ENCODE peak calls at places on chromosomes 7 and 10, in five cellular contexts. One of them, this sample, is unnamed.

GRCh38 chr7:151448261-151449252 is 8.6 kb upstream of the CRYGN start:
- DNase-seq in neuronal stem cell: peak; percentile 68
- DNase-seq in mesenchymal stem cell: peak; percentile 71
- DNase-seq in IMR-90: peak; percentile 41
- DNase-seq in mesendoderm: peak; percentile 66
- DNase-seq in this sample: peak; percentile 68

GRCh38 chr7:116779222-116779621 is 83.2 kb upstream of the CAPZA2 start:
- DNase-seq in IMR-90: no peak
- DNase-seq in mesenchymal stem cell: no peak
- DNase-seq in mesendoderm: no peak
- DNase-seq in neuronal stem cell: no peak
- DNase-seq in this sample: no peak

GRCh38 chr10:29635711-29636144 is 957 bp upstream of the SVIL start:
- DNase-seq in mesendoderm: peak; percentile 84
- DNase-seq in IMR-90: peak; percentile 18
- DNase-seq in neuronal stem cell: no peak
- DNase-seq in mesenchymal stem cell: peak; percentile 85
- DNase-seq in this sample: no peak

GRCh38 chr10:8596929-8597472 is 542.5 kb downstream of the GATA3 start:
- DNase-seq in mesenchymal stem cell: no peak
- DNase-seq in mesendoderm: peak; percentile 4
- DNase-seq in neuronal stem cell: no peak
- DNase-seq in IMR-90: no peak
- DNase-seq in this sample: no peak

GRCh38 chr10:14569274-14570060 is 205.2 kb downstream of the FAM107B start:
- DNase-seq in mesenchymal stem cell: no peak
- DNase-seq in neuronal stem cell: no peak
- DNase-seq in mesendoderm: no peak
- DNase-seq in IMR-90: no peak
- DNase-seq in this sample: no peak

GRCh38 chr7:134481167-134481566 is 22.3 kb upstream of the AKR1B1 start:
- DNase-seq in mesendoderm: no peak
- DNase-seq in neuronal stem cell: no peak
- DNase-seq in IMR-90: no peak
- DNase-seq in mesenchymal stem cell: no peak
- DNase-seq in this sample: no peak

GRCh38 chr7:151385626-151386300 is 24.1 kb downstream of the WDR86 start:
- DNase-seq in mesendoderm: no peak
- DNase-seq in IMR-90: no peak
- DNase-seq in neuronal stem cell: no peak
- DNase-seq in mesenchymal stem cell: no peak
- DNase-seq in this sample: no peak

GRCh38 chr10:5976689-5977470 is 463 bp downstream of the IL15RA start:
- DNase-seq in mesenchymal stem cell: peak; percentile 65
- DNase-seq in IMR-90: peak; percentile 47
- DNase-seq in mesendoderm: peak; percentile 46
- DNase-seq in neuronal stem cell: no peak
- DNase-seq in this sample: peak; percentile 43

GRCh38 chr10:12019343-12019971 is 23.2 kb downstream of the UPF2 start:
- DNase-seq in neuronal stem cell: no peak
- DNase-seq in mesenchymal stem cell: peak; percentile 15
- DNase-seq in mesendoderm: no peak
- DNase-seq in IMR-90: peak; percentile 10
- DNase-seq in this sample: no peak

GRCh38 chr10:5595591-5596590 is 70.5 kb downstream of the ASB13 start:
- DNase-seq in mesenchymal stem cell: peak; percentile 83
- DNase-seq in IMR-90: peak; percentile 93
- DNase-seq in neuronal stem cell: no peak
- DNase-seq in mesendoderm: peak; percentile 62
- DNase-seq in this sample: peak; percentile 92

GRCh38 chr7:90560730-90561129 is 35.4 kb upstream of the CDK14 start:
- DNase-seq in mesendoderm: no peak
- DNase-seq in neuronal stem cell: no peak
- DNase-seq in IMR-90: no peak
- DNase-seq in mesenchymal stem cell: no peak
- DNase-seq in this sample: no peak

GRCh38 chr7:2260820-2261219 is 18.8 kb downstream of the NUDT1 start:
- DNase-seq in neuronal stem cell: no peak
- DNase-seq in mesendoderm: no peak
- DNase-seq in IMR-90: peak; percentile 25
- DNase-seq in mesenchymal stem cell: peak; percentile 18
- DNase-seq in this sample: no peak

GRCh38 chr10:102102421-102102820 is 17.7 kb downstream of the LDB1 start:
- DNase-seq in mesendoderm: no peak
- DNase-seq in mesenchymal stem cell: no peak
- DNase-seq in IMR-90: no peak
- DNase-seq in neuronal stem cell: no peak
- DNase-seq in this sample: no peak

GRCh38 chr7:127582361-127582760 is 3.0 kb downstream of the GCC1 start:
- DNase-seq in mesenchymal stem cell: no peak
- DNase-seq in neuronal stem cell: no peak
- DNase-seq in IMR-90: no peak
- DNase-seq in mesendoderm: no peak
- DNase-seq in this sample: no peak

DNA sequence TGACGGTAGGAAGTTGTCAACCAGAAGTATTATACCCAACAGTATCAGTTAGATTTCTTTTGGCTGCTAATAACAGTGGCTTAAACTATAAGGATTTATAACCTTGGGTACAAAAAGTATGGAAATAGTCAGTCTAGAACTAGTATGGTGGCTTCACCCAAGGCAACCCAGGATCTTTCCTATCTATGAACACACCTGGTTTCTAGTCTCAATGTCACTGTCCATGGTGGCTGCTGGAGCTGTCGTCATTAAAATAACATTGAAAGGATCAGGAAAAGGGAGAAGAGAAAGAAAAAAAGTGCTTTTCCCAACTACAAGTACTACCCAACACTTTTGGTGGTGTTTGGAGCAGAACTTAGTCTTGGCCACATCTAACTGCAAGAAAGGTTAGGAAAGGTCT is 27.7 kb downstream of the PHTF2 start:
- DNase-seq in mesendoderm: no peak
- DNase-seq in neuronal stem cell: no peak
- DNase-seq in mesenchymal stem cell: no peak
- DNase-seq in IMR-90: no peak
- DNase-seq in this sample: no peak
- H3K4me3 ChIP-seq in mesendoderm: no peak overlapping the region
- H3K4me3 ChIP-seq in neuronal stem cell: no peak overlapping the region
- H3K4me3 ChIP-seq in mesenchymal stem cell: no peak overlapping the region
- H3K4me3 ChIP-seq in IMR-90: no peak overlapping the region
- H3K4me3 ChIP-seq in this sample: no peak overlapping the region

DNA sequence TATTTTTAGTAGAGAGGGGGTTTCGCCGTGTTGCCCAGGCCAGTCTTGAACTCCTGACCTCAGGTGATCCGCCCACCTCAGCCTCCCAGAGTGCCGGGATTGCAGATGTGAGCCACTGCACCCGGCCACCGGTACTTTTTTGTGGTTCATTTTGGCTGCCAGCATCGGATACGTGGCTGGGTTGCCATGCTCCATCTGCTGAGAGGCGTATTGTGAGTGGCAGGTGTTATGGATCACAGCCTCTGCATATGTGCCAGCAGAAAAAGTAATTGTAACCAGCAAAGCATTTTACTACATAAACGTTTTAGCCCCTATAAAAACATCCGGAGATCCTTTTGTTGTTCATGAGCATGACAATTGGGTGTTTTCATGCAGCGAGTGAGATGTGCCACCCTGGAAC is 7.1 kb downstream of the FOXK1 start:
- DNase-seq in IMR-90: no peak
- DNase-seq in neuronal stem cell: no peak
- DNase-seq in mesenchymal stem cell: no peak
- DNase-seq in mesendoderm: no peak
- DNase-seq in this sample: no peak
- H3K4me2 ChIP-seq in IMR-90: no peak overlapping the region
- H3K4me2 ChIP-seq in neuronal stem cell: no peak overlapping the region
- H3K4me2 ChIP-seq in mesenchymal stem cell: no peak overlapping the region
- H3K4me2 ChIP-seq in mesendoderm: no peak overlapping the region
- H3K4me2 ChIP-seq in this sample: no peak overlapping the region

GRCh38 chr10:61480226-61480625 is 27.0 kb upstream of the TMEM26 start:
- DNase-seq in IMR-90: no peak
- DNase-seq in mesendoderm: no peak
- DNase-seq in mesenchymal stem cell: no peak
- DNase-seq in neuronal stem cell: no peak
- DNase-seq in this sample: no peak
- H3K23ac ChIP-seq in IMR-90: no peak overlapping the region
- H3K23ac ChIP-seq in mesendoderm: no peak overlapping the region
- H3K23ac ChIP-seq in mesenchymal stem cell: no peak overlapping the region
- H3K23ac ChIP-seq in neuronal stem cell: no peak overlapping the region
- H3K23ac ChIP-seq in this sample: no peak overlapping the region

DNA sequence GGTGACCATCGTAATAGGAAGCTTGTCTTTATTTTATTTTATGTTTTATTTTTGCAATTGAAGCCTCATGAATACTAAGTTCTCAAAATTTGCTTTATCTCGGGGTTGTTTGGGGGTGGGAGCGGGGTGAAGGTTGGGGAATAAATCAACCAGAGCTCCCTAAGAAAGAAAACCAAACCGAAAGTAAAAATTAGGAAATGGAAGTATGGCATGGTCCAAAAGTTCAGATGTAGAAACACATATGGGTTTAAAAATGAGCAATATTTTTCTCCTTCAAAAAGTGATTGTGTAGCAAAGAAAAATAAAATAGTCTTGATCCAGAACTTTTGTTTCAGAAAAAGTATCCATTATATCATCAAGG is 177.4 kb upstream of the PLXDC2 start:
- DNase-seq in neuronal stem cell: no peak
- DNase-seq in mesendoderm: no peak
- DNase-seq in IMR-90: no peak
- DNase-seq in mesenchymal stem cell: no peak
- DNase-seq in this sample: no peak
- H3K4me3 ChIP-seq in neuronal stem cell: no peak overlapping the region
- H3K4me3 ChIP-seq in mesendoderm: no peak overlapping the region
- H3K4me3 ChIP-seq in IMR-90: peak overlapping the region; percentile 32
- H3K4me3 ChIP-seq in mesenchymal stem cell: no peak overlapping the region
- H3K4me3 ChIP-seq in this sample: no peak overlapping the region

DNA sequence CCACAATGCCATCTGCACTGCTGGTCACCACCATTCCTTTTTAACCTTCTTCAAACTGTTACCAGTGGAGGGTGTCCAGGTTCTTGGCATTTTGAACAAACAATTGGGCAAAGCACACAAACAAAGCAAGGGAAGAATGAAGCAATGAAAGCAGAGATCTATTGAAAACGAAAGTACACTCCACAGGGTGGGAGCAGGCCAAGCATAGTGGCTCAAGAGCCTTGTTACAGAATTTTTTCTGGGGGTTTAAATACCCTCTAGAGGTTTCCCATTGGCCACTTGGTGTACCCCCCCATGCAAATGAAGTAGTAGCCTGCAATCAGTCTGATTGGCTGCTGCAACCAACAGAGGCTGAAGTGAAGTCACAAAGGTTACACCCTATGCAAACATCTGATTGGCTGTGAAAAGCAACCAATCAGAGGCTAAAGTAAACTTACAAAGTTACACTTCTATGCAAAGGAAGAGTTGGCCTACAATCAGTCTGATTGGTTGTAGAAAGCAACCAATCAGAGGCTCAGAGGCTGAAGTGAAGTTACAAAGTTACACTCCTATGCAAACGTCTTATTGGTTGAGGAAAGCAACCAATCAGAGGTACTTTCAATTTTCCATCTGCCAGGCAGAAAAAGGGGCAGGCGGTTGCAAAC is 103.2 kb upstream of the WAC start:
- DNase-seq in neuronal stem cell: no peak
- DNase-seq in mesenchymal stem cell: peak; percentile 3
- DNase-seq in mesendoderm: peak; percentile 47
- DNase-seq in IMR-90: peak; percentile 3
- DNase-seq in this sample: no peak
- H3K4me2 ChIP-seq in neuronal stem cell: no peak overlapping the region
- H3K4me2 ChIP-seq in mesenchymal stem cell: no peak overlapping the region
- H3K4me2 ChIP-seq in mesendoderm: no peak overlapping the region
- H3K4me2 ChIP-seq in IMR-90: no peak overlapping the region
- H3K4me2 ChIP-seq in this sample: no peak overlapping the region

DNA sequence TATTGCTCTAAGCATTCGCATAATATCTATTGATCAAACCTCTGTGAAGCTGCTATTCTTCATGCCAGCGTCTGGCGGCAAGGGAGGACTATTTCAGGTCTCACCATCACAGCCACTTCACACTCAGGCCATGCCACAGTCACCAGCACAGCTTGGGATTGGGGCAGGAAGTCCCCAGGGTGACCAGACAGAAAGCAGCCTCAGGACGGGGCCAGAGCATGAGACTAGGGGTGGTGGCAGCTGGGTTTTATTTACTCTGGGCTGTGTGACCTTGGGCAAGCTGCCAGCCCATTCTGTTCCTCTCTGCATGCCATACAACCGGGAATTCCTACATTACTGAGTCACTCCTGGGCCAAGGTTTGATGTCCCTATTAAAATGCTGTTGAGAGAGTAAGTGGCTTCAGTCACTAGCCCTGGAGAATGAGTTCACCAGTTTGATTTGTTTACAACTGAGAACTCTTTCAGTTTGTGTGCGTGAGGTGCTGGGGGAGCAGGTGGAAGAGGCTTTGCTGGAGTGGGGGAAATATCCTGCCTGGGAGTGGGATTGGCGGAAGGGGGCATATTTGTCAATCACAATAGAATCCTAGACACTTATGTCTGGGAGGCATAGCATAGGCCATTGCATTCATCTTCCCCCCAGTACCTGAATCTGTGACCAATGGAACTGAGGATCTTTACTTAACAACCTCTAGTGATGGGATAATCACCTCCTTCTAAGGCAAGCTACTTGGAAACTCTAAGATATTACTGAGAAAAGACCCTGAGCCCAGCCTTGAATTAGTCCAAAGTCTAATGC is 90.4 kb downstream of the NPSR1 start:
- DNase-seq in neuronal stem cell: no peak
- DNase-seq in mesendoderm: peak; percentile 73
- DNase-seq in mesenchymal stem cell: peak; percentile 65
- DNase-seq in IMR-90: peak; percentile 12
- DNase-seq in this sample: peak; percentile 4
- H3K23ac ChIP-seq in neuronal stem cell: no peak overlapping the region
- H3K23ac ChIP-seq in mesendoderm: no peak overlapping the region
- H3K23ac ChIP-seq in mesenchymal stem cell: no peak overlapping the region
- H3K23ac ChIP-seq in IMR-90: no peak overlapping the region
- H3K23ac ChIP-seq in this sample: no peak overlapping the region

GRCh38 chr7:120276720-120277119 is 3.7 kb downstream of the KCND2 start:
- DNase-seq in IMR-90: no peak
- DNase-seq in mesenchymal stem cell: no peak
- DNase-seq in neuronal stem cell: no peak
- DNase-seq in mesendoderm: no peak
- DNase-seq in this sample: no peak
- H3K4me3 ChIP-seq in IMR-90: no peak overlapping the region
- H3K4me3 ChIP-seq in mesenchymal stem cell: no peak overlapping the region
- H3K4me3 ChIP-seq in neuronal stem cell: no peak overlapping the region
- H3K4me3 ChIP-seq in mesendoderm: no peak overlapping the region
- H3K4me3 ChIP-seq in this sample: no peak overlapping the region

This sample was measured in trophoblast cell.